ENCODE peak calls at places on chromosomes 4 and X, in ten cellular contexts. One of them, this sample, is unnamed.

GRCh38 chrX:9955506-9955905 is 11.7 kb upstream of the CLDN34 start:
- DNase-seq in CD8-positive, alpha-beta T cell: no peak
- DNase-seq in mammary epithelial cell: no peak
- DNase-seq in cardiac muscle cell: no peak
- DNase-seq in lower lobe of right lung: no peak
- DNase-seq in kidney: no peak
- DNase-seq in uterus: no peak
- DNase-seq in dorsolateral prefrontal cortex: no peak
- DNase-seq in retinal pigment epithelial cell: no peak
- DNase-seq in cardiac fibroblast: peak
- DNase-seq in this sample: no peak

GRCh38 chrX:68699960-68700746 is 52.7 kb downstream of the STARD8 start:
- DNase-seq in CD8-positive, alpha-beta T cell: no peak
- DNase-seq in mammary epithelial cell: peak
- DNase-seq in cardiac muscle cell: no peak
- DNase-seq in lower lobe of right lung: no peak
- DNase-seq in kidney: no peak
- DNase-seq in uterus: no peak
- DNase-seq in dorsolateral prefrontal cortex: no peak
- DNase-seq in retinal pigment epithelial cell: no peak
- DNase-seq in cardiac fibroblast: peak
- DNase-seq in this sample: no peak

GRCh38 chrX:65513610-65514009 is 21.0 kb downstream of the LAS1L start:
- DNase-seq in CD8-positive, alpha-beta T cell: no peak
- DNase-seq in mammary epithelial cell: no peak
- DNase-seq in cardiac muscle cell: no peak
- DNase-seq in lower lobe of right lung: no peak
- DNase-seq in kidney: no peak
- DNase-seq in uterus: no peak
- DNase-seq in dorsolateral prefrontal cortex: no peak
- DNase-seq in retinal pigment epithelial cell: no peak
- DNase-seq in cardiac fibroblast: no peak
- DNase-seq in this sample: no peak

GRCh38 chr4:39308576-39308975 is 57.6 kb downstream of the RFC1 start:
- DNase-seq in CD8-positive, alpha-beta T cell: no peak
- DNase-seq in mammary epithelial cell: no peak
- DNase-seq in cardiac muscle cell: no peak
- DNase-seq in lower lobe of right lung: no peak
- DNase-seq in kidney: no peak
- DNase-seq in uterus: no peak
- DNase-seq in dorsolateral prefrontal cortex: peak
- DNase-seq in retinal pigment epithelial cell: no peak
- DNase-seq in cardiac fibroblast: peak
- DNase-seq in this sample: no peak

GRCh38 chr4:169619518-169619957 is 840 bp upstream of the CLCN3 start:
- DNase-seq in CD8-positive, alpha-beta T cell: peak
- DNase-seq in mammary epithelial cell: peak
- DNase-seq in cardiac muscle cell: peak
- DNase-seq in lower lobe of right lung: no peak
- DNase-seq in kidney: no peak
- DNase-seq in uterus: peak
- DNase-seq in dorsolateral prefrontal cortex: peak
- DNase-seq in retinal pigment epithelial cell: peak
- DNase-seq in cardiac fibroblast: peak
- DNase-seq in this sample: no peak

GRCh38 chrX:69618803-69619202 is 2.9 kb downstream of the EDA start:
- DNase-seq in CD8-positive, alpha-beta T cell: no peak
- DNase-seq in mammary epithelial cell: no peak
- DNase-seq in cardiac muscle cell: peak
- DNase-seq in lower lobe of right lung: no peak
- DNase-seq in kidney: no peak
- DNase-seq in uterus: peak
- DNase-seq in dorsolateral prefrontal cortex: peak
- DNase-seq in retinal pigment epithelial cell: no peak
- DNase-seq in cardiac fibroblast: peak
- DNase-seq in this sample: no peak

GRCh38 chrX:130801901-130802300 is 101.1 kb downstream of the ENOX2 start:
- DNase-seq in CD8-positive, alpha-beta T cell: no peak
- DNase-seq in mammary epithelial cell: no peak
- DNase-seq in cardiac muscle cell: no peak
- DNase-seq in lower lobe of right lung: no peak
- DNase-seq in kidney: no peak
- DNase-seq in uterus: no peak
- DNase-seq in dorsolateral prefrontal cortex: no peak
- DNase-seq in retinal pigment epithelial cell: no peak
- DNase-seq in cardiac fibroblast: peak
- DNase-seq in this sample: no peak

GRCh38 chr4:145528601-145529000 is 46.9 kb downstream of the SMAD1 start:
- DNase-seq in CD8-positive, alpha-beta T cell: no peak
- DNase-seq in mammary epithelial cell: no peak
- DNase-seq in cardiac muscle cell: no peak
- DNase-seq in lower lobe of right lung: no peak
- DNase-seq in kidney: no peak
- DNase-seq in uterus: no peak
- DNase-seq in dorsolateral prefrontal cortex: no peak
- DNase-seq in retinal pigment epithelial cell: no peak
- DNase-seq in cardiac fibroblast: no peak
- DNase-seq in this sample: no peak

GRCh38 chr4:77395481-77395880 is 210.1 kb upstream of the CXCL13 start:
- DNase-seq in CD8-positive, alpha-beta T cell: no peak
- DNase-seq in mammary epithelial cell: no peak
- DNase-seq in cardiac muscle cell: no peak
- DNase-seq in lower lobe of right lung: no peak
- DNase-seq in kidney: no peak
- DNase-seq in uterus: no peak
- DNase-seq in dorsolateral prefrontal cortex: no peak
- DNase-seq in retinal pigment epithelial cell: no peak
- DNase-seq in cardiac fibroblast: no peak
- DNase-seq in this sample: no peak

GRCh38 chr4:85672116-85672515 is 197.2 kb downstream of the ARHGAP24 start:
- DNase-seq in CD8-positive, alpha-beta T cell: no peak
- DNase-seq in mammary epithelial cell: no peak
- DNase-seq in cardiac muscle cell: no peak
- DNase-seq in lower lobe of right lung: no peak
- DNase-seq in kidney: no peak
- DNase-seq in uterus: no peak
- DNase-seq in dorsolateral prefrontal cortex: no peak
- DNase-seq in retinal pigment epithelial cell: no peak
- DNase-seq in cardiac fibroblast: no peak
- DNase-seq in this sample: no peak

GRCh38 chr4:85669992-85670548 is 195.1 kb downstream of the ARHGAP24 start:
- DNase-seq in CD8-positive, alpha-beta T cell: no peak
- DNase-seq in mammary epithelial cell: no peak
- DNase-seq in cardiac muscle cell: no peak
- DNase-seq in lower lobe of right lung: no peak
- DNase-seq in kidney: no peak
- DNase-seq in uterus: no peak
- DNase-seq in dorsolateral prefrontal cortex: no peak
- DNase-seq in retinal pigment epithelial cell: no peak
- DNase-seq in cardiac fibroblast: no peak
- DNase-seq in this sample: no peak

GRCh38 chr4:85672959-85673358 is 198.0 kb downstream of the ARHGAP24 start:
- DNase-seq in CD8-positive, alpha-beta T cell: no peak
- DNase-seq in mammary epithelial cell: no peak
- DNase-seq in cardiac muscle cell: no peak
- DNase-seq in lower lobe of right lung: no peak
- DNase-seq in kidney: no peak
- DNase-seq in uterus: no peak
- DNase-seq in dorsolateral prefrontal cortex: no peak
- DNase-seq in retinal pigment epithelial cell: no peak
- DNase-seq in cardiac fibroblast: no peak
- DNase-seq in this sample: no peak

GRCh38 chr4:85677286-85677685 is 202.3 kb downstream of the ARHGAP24 start:
- DNase-seq in CD8-positive, alpha-beta T cell: no peak
- DNase-seq in mammary epithelial cell: no peak
- DNase-seq in cardiac muscle cell: no peak
- DNase-seq in lower lobe of right lung: no peak
- DNase-seq in kidney: no peak
- DNase-seq in uterus: no peak
- DNase-seq in dorsolateral prefrontal cortex: no peak
- DNase-seq in retinal pigment epithelial cell: no peak
- DNase-seq in cardiac fibroblast: peak
- DNase-seq in this sample: no peak

DNA sequence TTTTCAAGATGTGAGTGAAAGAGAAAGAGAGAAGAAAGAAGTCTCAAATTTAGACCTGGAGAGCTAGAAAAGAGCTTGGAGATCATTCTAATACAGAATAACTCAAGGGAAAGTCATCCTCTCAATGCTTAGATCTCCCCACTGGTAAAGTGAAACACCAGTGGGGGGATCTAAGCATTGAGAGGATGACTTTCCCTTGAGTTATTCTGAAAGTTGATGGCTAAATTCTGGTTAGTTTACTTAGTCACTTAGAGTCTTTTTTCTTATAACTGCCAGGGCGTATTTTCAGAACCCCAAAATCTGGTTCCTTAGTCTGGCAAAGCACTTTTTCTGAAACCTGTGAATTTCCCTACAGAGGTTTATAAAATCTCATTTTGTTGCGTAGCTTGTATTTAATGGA is 198.6 kb downstream of the ARHGAP24 start:
- DNase-seq in CD8-positive, alpha-beta T cell: no peak
- DNase-seq in mammary epithelial cell: no peak
- DNase-seq in cardiac muscle cell: no peak
- DNase-seq in lower lobe of right lung: no peak
- DNase-seq in kidney: no peak
- DNase-seq in uterus: no peak
- DNase-seq in dorsolateral prefrontal cortex: no peak
- DNase-seq in retinal pigment epithelial cell: no peak
- DNase-seq in cardiac fibroblast: no peak
- DNase-seq in this sample: no peak
- TF ChIP-seq CTCF in CD8-positive, alpha-beta T cell: no peak
- TF ChIP-seq CTCF in mammary epithelial cell: no peak
- TF ChIP-seq CTCF in cardiac muscle cell: no peak
- TF ChIP-seq CTCF in lower lobe of right lung: no peak
- TF ChIP-seq CTCF in kidney: no peak
- TF ChIP-seq CTCF in uterus: no peak
- TF ChIP-seq CTCF in dorsolateral prefrontal cortex: no peak
- TF ChIP-seq CTCF in retinal pigment epithelial cell: no peak
- TF ChIP-seq CTCF in cardiac fibroblast: no peak
- TF ChIP-seq CTCF in this sample: no peak

DNA sequence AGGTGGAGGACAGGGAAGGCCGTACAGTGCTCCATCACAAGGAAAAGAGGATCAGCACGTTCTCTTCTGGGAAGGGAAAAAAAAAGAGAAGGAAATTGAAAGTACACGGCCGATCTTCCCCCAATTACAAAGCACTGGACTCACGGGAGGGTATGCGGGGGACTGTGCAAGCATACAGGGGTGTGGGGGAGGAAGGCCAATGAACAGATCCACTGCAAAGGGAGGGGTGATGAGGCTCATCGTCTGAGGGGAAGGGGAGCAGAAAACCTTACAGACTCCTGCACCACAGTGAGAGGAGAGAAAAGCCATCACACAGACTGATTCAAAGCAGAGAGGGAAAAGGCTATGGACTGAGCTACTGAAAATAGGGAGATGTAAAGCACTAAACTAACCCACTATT is 1.1 kb downstream of the ELK1 start:
- DNase-seq in CD8-positive, alpha-beta T cell: no peak
- DNase-seq in mammary epithelial cell: no peak
- DNase-seq in cardiac muscle cell: no peak
- DNase-seq in lower lobe of right lung: no peak
- DNase-seq in kidney: no peak
- DNase-seq in uterus: no peak
- DNase-seq in dorsolateral prefrontal cortex: no peak
- DNase-seq in retinal pigment epithelial cell: no peak
- DNase-seq in cardiac fibroblast: no peak
- DNase-seq in this sample: no peak
- H3K4me3 ChIP-seq in CD8-positive, alpha-beta T cell: peak
- H3K4me3 ChIP-seq in mammary epithelial cell: peak
- H3K4me3 ChIP-seq in cardiac muscle cell: peak
- H3K4me3 ChIP-seq in lower lobe of right lung: peak
- H3K4me3 ChIP-seq in kidney: peak
- H3K4me3 ChIP-seq in uterus: peak
- H3K4me3 ChIP-seq in dorsolateral prefrontal cortex: peak
- H3K4me3 ChIP-seq in retinal pigment epithelial cell: peak
- H3K4me3 ChIP-seq in cardiac fibroblast: peak
- H3K4me3 ChIP-seq in this sample: peak

DNA sequence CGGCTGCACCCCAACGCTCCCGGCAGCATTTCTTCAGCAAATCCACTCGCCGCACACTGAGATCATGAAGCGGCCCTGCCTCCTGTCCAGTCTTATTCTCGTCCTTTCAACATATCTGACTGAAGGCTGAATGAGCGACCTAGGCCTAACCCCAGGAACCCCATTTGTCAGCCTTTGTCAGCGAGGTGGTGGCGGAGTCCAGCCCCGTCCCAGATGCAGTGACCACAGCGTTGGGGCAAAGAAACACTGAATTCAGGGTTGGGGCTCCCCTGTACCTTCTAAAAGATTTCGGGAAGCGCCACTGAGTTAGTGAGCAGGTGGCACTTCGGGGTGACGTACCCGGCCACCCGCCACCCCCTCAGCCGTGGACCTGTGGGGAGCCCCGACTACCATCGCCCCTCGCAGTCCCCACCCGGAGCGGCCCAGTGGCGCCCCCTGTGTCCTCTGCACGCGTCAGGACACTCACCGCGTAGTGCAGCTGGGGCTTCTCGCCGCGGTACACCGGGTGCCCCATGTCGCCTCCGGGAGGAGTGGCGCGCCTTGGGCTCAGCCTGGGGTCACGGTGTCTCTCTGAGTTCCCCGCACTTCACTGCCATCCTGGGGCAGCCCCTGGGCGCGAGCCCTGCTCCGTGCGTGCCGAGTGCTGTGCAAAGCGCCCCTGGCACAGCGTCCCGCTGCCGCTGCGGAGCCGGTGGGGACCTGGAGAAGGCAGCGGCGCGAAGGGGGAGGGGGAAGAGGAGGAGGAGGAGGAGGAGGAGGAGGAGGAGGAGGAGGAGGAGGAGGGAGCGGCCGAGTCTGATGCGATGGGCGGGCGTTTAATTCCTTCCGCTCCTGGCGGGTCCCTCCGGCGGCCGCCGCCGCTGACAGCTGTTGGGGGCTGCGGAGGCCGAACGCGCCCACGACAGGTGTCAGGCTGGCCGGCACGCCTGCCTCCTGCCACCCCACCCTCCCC is 134.1 kb downstream of the AMELX start:
- DNase-seq in CD8-positive, alpha-beta T cell: no peak
- DNase-seq in mammary epithelial cell: no peak
- DNase-seq in cardiac muscle cell: peak
- DNase-seq in lower lobe of right lung: peak
- DNase-seq in kidney: peak
- DNase-seq in uterus: peak
- DNase-seq in dorsolateral prefrontal cortex: no peak
- DNase-seq in retinal pigment epithelial cell: no peak
- DNase-seq in cardiac fibroblast: peak
- DNase-seq in this sample: peak
- TF ChIP-seq CTCF in CD8-positive, alpha-beta T cell: no peak
- TF ChIP-seq CTCF in mammary epithelial cell: no peak
- TF ChIP-seq CTCF in cardiac muscle cell: peak
- TF ChIP-seq CTCF in lower lobe of right lung: peak
- TF ChIP-seq CTCF in kidney: peak
- TF ChIP-seq CTCF in uterus: peak
- TF ChIP-seq CTCF in dorsolateral prefrontal cortex: peak
- TF ChIP-seq CTCF in retinal pigment epithelial cell: peak
- TF ChIP-seq CTCF in cardiac fibroblast: peak
- TF ChIP-seq CTCF in this sample: peak

DNA sequence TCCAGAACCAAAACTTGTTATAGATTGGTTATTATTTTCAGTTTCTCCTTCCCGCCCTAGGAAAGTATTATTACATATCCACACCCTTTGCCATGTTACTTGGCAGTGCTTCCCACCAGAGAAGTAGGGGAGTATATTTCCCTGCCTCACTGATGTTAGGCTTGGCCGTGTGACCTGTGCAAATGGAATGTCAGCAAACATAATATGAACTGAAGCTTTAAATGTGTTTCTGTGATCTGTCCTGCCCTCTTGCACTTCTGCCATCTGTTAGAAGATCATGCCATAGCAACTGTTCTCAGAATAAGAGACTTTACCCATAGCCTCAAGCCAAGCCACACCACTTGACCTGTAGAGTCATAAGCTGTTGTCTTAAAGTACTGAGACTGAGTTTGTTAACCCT is 36.7 kb upstream of the NEUROG2 start:
- DNase-seq in CD8-positive, alpha-beta T cell: no peak
- DNase-seq in mammary epithelial cell: peak
- DNase-seq in cardiac muscle cell: no peak
- DNase-seq in lower lobe of right lung: no peak
- DNase-seq in kidney: no peak
- DNase-seq in uterus: no peak
- DNase-seq in dorsolateral prefrontal cortex: no peak
- DNase-seq in retinal pigment epithelial cell: no peak
- DNase-seq in cardiac fibroblast: peak
- DNase-seq in this sample: no peak
- H3K4me3 ChIP-seq in CD8-positive, alpha-beta T cell: no peak
- H3K4me3 ChIP-seq in mammary epithelial cell: no peak
- H3K4me3 ChIP-seq in cardiac muscle cell: no peak
- H3K4me3 ChIP-seq in lower lobe of right lung: no peak
- H3K4me3 ChIP-seq in kidney: no peak
- H3K4me3 ChIP-seq in uterus: no peak
- H3K4me3 ChIP-seq in dorsolateral prefrontal cortex: no peak
- H3K4me3 ChIP-seq in retinal pigment epithelial cell: no peak
- H3K4me3 ChIP-seq in cardiac fibroblast: no peak
- H3K4me3 ChIP-seq in this sample: no peak